ENCODE peak calls at places on chromosomes 16 and 17, in nine cellular contexts. One of them, this sample, is unnamed.
A peak's percentile ranks its signal among the peaks of the same experiment; 100 is the strongest.

GRCh38 chr16:81469710-81470481 is 25.3 kb downstream of the CMIP start:
- DNase-seq in AG04450: no peak
- DNase-seq in dermis microvascular lymphatic vessel endothelial cell: no peak
- DNase-seq in stimulated activated CD4-positive, alpha-beta T cell treated with anti-CD3 and anti-CD28 coated beads, Interleukin-1b, Interleukin-23, amount 100 ng/mL, for 1 hour: no peak
- DNase-seq in fibroblast of the aortic adventitia: no peak
- DNase-seq in GM13976: peak; percentile 79
- DNase-seq in DND-41: peak; percentile 82
- DNase-seq in GM23338: no peak
- DNase-seq in kidney tubule cell: no peak
- DNase-seq in this sample: no peak

GRCh38 chr16:66141885-66142284 is 224.6 kb upstream of the CDH5 start:
- DNase-seq in GM23338: no peak
- DNase-seq in dermis microvascular lymphatic vessel endothelial cell: no peak
- DNase-seq in DND-41: no peak
- DNase-seq in GM13976: no peak
- DNase-seq in stimulated activated CD4-positive, alpha-beta T cell treated with anti-CD3 and anti-CD28 coated beads, Interleukin-1b, Interleukin-23, amount 100 ng/mL, for 1 hour: no peak
- DNase-seq in AG04450: no peak
- DNase-seq in fibroblast of the aortic adventitia: no peak
- DNase-seq in kidney tubule cell: no peak
- DNase-seq in this sample: no peak

GRCh38 chr17:16398270-16399267 is 16.8 kb upstream of the TRPV2 start:
- DNase-seq in GM23338: no peak
- DNase-seq in fibroblast of the aortic adventitia: no peak
- DNase-seq in DND-41: no peak
- DNase-seq in dermis microvascular lymphatic vessel endothelial cell: no peak
- DNase-seq in GM13976: no peak
- DNase-seq in AG04450: no peak
- DNase-seq in stimulated activated CD4-positive, alpha-beta T cell treated with anti-CD3 and anti-CD28 coated beads, Interleukin-1b, Interleukin-23, amount 100 ng/mL, for 1 hour: no peak
- DNase-seq in kidney tubule cell: peak; percentile 38
- DNase-seq in this sample: no peak

GRCh38 chr16:50742521-50743150 is 750 bp downstream of the CYLD start:
- DNase-seq in DND-41: peak; percentile 27
- DNase-seq in fibroblast of the aortic adventitia: peak; percentile 29
- DNase-seq in GM13976: peak; percentile 64
- DNase-seq in kidney tubule cell: peak; percentile 73
- DNase-seq in dermis microvascular lymphatic vessel endothelial cell: no peak
- DNase-seq in AG04450: no peak
- DNase-seq in GM23338: peak; percentile 55
- DNase-seq in stimulated activated CD4-positive, alpha-beta T cell treated with anti-CD3 and anti-CD28 coated beads, Interleukin-1b, Interleukin-23, amount 100 ng/mL, for 1 hour: no peak
- DNase-seq in this sample: peak; percentile 25

GRCh38 chr17:78933959-78934568 is 8.9 kb upstream of the TIMP2 start:
- DNase-seq in AG04450: peak; percentile 99
- DNase-seq in GM23338: peak; percentile 65
- DNase-seq in kidney tubule cell: peak; percentile 95
- DNase-seq in stimulated activated CD4-positive, alpha-beta T cell treated with anti-CD3 and anti-CD28 coated beads, Interleukin-1b, Interleukin-23, amount 100 ng/mL, for 1 hour: no peak
- DNase-seq in fibroblast of the aortic adventitia: peak; percentile 99
- DNase-seq in GM13976: no peak
- DNase-seq in DND-41: no peak
- DNase-seq in dermis microvascular lymphatic vessel endothelial cell: peak; percentile 67
- DNase-seq in this sample: peak; percentile 44

GRCh38 chr16:88133507-88133843 is 182.2 kb downstream of the BANP start:
- DNase-seq in DND-41: no peak
- DNase-seq in GM23338: no peak
- DNase-seq in kidney tubule cell: no peak
- DNase-seq in dermis microvascular lymphatic vessel endothelial cell: no peak
- DNase-seq in GM13976: no peak
- DNase-seq in fibroblast of the aortic adventitia: no peak
- DNase-seq in stimulated activated CD4-positive, alpha-beta T cell treated with anti-CD3 and anti-CD28 coated beads, Interleukin-1b, Interleukin-23, amount 100 ng/mL, for 1 hour: no peak
- DNase-seq in AG04450: no peak
- DNase-seq in this sample: no peak

GRCh38 chr17:41932821-41933389 is 2.5 kb downstream of the ODAD4 start:
- DNase-seq in GM23338: no peak
- DNase-seq in AG04450: no peak
- DNase-seq in DND-41: no peak
- DNase-seq in stimulated activated CD4-positive, alpha-beta T cell treated with anti-CD3 and anti-CD28 coated beads, Interleukin-1b, Interleukin-23, amount 100 ng/mL, for 1 hour: no peak
- DNase-seq in kidney tubule cell: no peak
- DNase-seq in dermis microvascular lymphatic vessel endothelial cell: no peak
- DNase-seq in fibroblast of the aortic adventitia: no peak
- DNase-seq in GM13976: no peak
- DNase-seq in this sample: no peak

GRCh38 chr17:3712811-3713463 is 10.8 kb upstream of the HASPIN start:
- DNase-seq in GM23338: no peak
- DNase-seq in DND-41: peak; percentile 33
- DNase-seq in AG04450: no peak
- DNase-seq in stimulated activated CD4-positive, alpha-beta T cell treated with anti-CD3 and anti-CD28 coated beads, Interleukin-1b, Interleukin-23, amount 100 ng/mL, for 1 hour: no peak
- DNase-seq in kidney tubule cell: no peak
- DNase-seq in dermis microvascular lymphatic vessel endothelial cell: no peak
- DNase-seq in GM13976: no peak
- DNase-seq in fibroblast of the aortic adventitia: no peak
- DNase-seq in this sample: no peak

GRCh38 chr17:72430611-72431432 is 310.0 kb downstream of the SOX9 start:
- DNase-seq in DND-41: no peak
- DNase-seq in GM13976: peak; percentile 22
- DNase-seq in fibroblast of the aortic adventitia: no peak
- DNase-seq in GM23338: peak; percentile 67
- DNase-seq in AG04450: no peak
- DNase-seq in stimulated activated CD4-positive, alpha-beta T cell treated with anti-CD3 and anti-CD28 coated beads, Interleukin-1b, Interleukin-23, amount 100 ng/mL, for 1 hour: no peak
- DNase-seq in dermis microvascular lymphatic vessel endothelial cell: no peak
- DNase-seq in kidney tubule cell: no peak
- DNase-seq in this sample: peak; percentile 54

GRCh38 chr17:48625502-48626201 is 506 bp downstream of the HOXB9 start:
- DNase-seq in DND-41: no peak
- DNase-seq in dermis microvascular lymphatic vessel endothelial cell: no peak
- DNase-seq in GM23338: peak; percentile 66
- DNase-seq in stimulated activated CD4-positive, alpha-beta T cell treated with anti-CD3 and anti-CD28 coated beads, Interleukin-1b, Interleukin-23, amount 100 ng/mL, for 1 hour: no peak
- DNase-seq in kidney tubule cell: peak; percentile 72
- DNase-seq in AG04450: no peak
- DNase-seq in fibroblast of the aortic adventitia: no peak
- DNase-seq in GM13976: peak; percentile 79
- DNase-seq in this sample: peak; percentile 69

GRCh38 chr17:60604686-60605334 is 4.8 kb downstream of the PPM1D start:
- DNase-seq in fibroblast of the aortic adventitia: peak; percentile 75
- DNase-seq in stimulated activated CD4-positive, alpha-beta T cell treated with anti-CD3 and anti-CD28 coated beads, Interleukin-1b, Interleukin-23, amount 100 ng/mL, for 1 hour: no peak
- DNase-seq in kidney tubule cell: peak; percentile 94
- DNase-seq in AG04450: no peak
- DNase-seq in GM13976: no peak
- DNase-seq in DND-41: no peak
- DNase-seq in dermis microvascular lymphatic vessel endothelial cell: no peak
- DNase-seq in GM23338: no peak
- DNase-seq in this sample: no peak

GRCh38 chr16:6493555-6493954 is 839.1 kb upstream of the RBFOX1 start:
- DNase-seq in stimulated activated CD4-positive, alpha-beta T cell treated with anti-CD3 and anti-CD28 coated beads, Interleukin-1b, Interleukin-23, amount 100 ng/mL, for 1 hour: no peak
- DNase-seq in dermis microvascular lymphatic vessel endothelial cell: no peak
- DNase-seq in GM23338: no peak
- DNase-seq in DND-41: no peak
- DNase-seq in fibroblast of the aortic adventitia: no peak
- DNase-seq in kidney tubule cell: no peak
- DNase-seq in GM13976: no peak
- DNase-seq in AG04450: no peak
- DNase-seq in this sample: no peak

GRCh38 chr17:57697891-57698708 is 47.0 kb downstream of the CCDC182 start:
- DNase-seq in fibroblast of the aortic adventitia: no peak
- DNase-seq in kidney tubule cell: no peak
- DNase-seq in stimulated activated CD4-positive, alpha-beta T cell treated with anti-CD3 and anti-CD28 coated beads, Interleukin-1b, Interleukin-23, amount 100 ng/mL, for 1 hour: no peak
- DNase-seq in AG04450: no peak
- DNase-seq in DND-41: no peak
- DNase-seq in GM13976: no peak
- DNase-seq in dermis microvascular lymphatic vessel endothelial cell: no peak
- DNase-seq in GM23338: peak; percentile 20
- DNase-seq in this sample: no peak

GRCh38 chr17:49021095-49021767 is 24.0 kb downstream of the IGF2BP1 start:
- DNase-seq in GM13976: no peak
- DNase-seq in AG04450: no peak
- DNase-seq in GM23338: peak; percentile 49
- DNase-seq in DND-41: no peak
- DNase-seq in fibroblast of the aortic adventitia: no peak
- DNase-seq in stimulated activated CD4-positive, alpha-beta T cell treated with anti-CD3 and anti-CD28 coated beads, Interleukin-1b, Interleukin-23, amount 100 ng/mL, for 1 hour: no peak
- DNase-seq in kidney tubule cell: no peak
- DNase-seq in dermis microvascular lymphatic vessel endothelial cell: no peak
- DNase-seq in this sample: no peak

GRCh38 chr16:2386990-2387389 is 42.3 kb upstream of the CCNF start:
- DNase-seq in AG04450: no peak
- DNase-seq in GM23338: peak; percentile 90
- DNase-seq in dermis microvascular lymphatic vessel endothelial cell: no peak
- DNase-seq in stimulated activated CD4-positive, alpha-beta T cell treated with anti-CD3 and anti-CD28 coated beads, Interleukin-1b, Interleukin-23, amount 100 ng/mL, for 1 hour: no peak
- DNase-seq in DND-41: no peak
- DNase-seq in GM13976: no peak
- DNase-seq in kidney tubule cell: no peak
- DNase-seq in fibroblast of the aortic adventitia: no peak
- DNase-seq in this sample: peak; percentile 50

GRCh38 chr17:3843935-3844516 is 2.0 kb downstream of the NCBP3 start:
- DNase-seq in GM23338: peak; percentile 81
- DNase-seq in DND-41: peak; percentile 60
- DNase-seq in kidney tubule cell: peak; percentile 67
- DNase-seq in AG04450: no peak
- DNase-seq in GM13976: peak; percentile 65
- DNase-seq in fibroblast of the aortic adventitia: peak; percentile 34
- DNase-seq in stimulated activated CD4-positive, alpha-beta T cell treated with anti-CD3 and anti-CD28 coated beads, Interleukin-1b, Interleukin-23, amount 100 ng/mL, for 1 hour: peak; percentile 14
- DNase-seq in dermis microvascular lymphatic vessel endothelial cell: peak; percentile 35
- DNase-seq in this sample: peak; percentile 67

GRCh38 chr17:36463916-36464764 is 22.3 kb upstream of the ZNHIT3 start:
- DNase-seq in dermis microvascular lymphatic vessel endothelial cell: no peak
- DNase-seq in kidney tubule cell: peak; percentile 89
- DNase-seq in GM13976: peak; percentile 81
- DNase-seq in stimulated activated CD4-positive, alpha-beta T cell treated with anti-CD3 and anti-CD28 coated beads, Interleukin-1b, Interleukin-23, amount 100 ng/mL, for 1 hour: no peak
- DNase-seq in fibroblast of the aortic adventitia: peak; percentile 59
- DNase-seq in AG04450: no peak
- DNase-seq in GM23338: peak; percentile 97
- DNase-seq in DND-41: no peak
- DNase-seq in this sample: peak; percentile 94

GRCh38 chr16:81500833-81501521 is 56.4 kb downstream of the CMIP start:
- DNase-seq in DND-41: no peak
- DNase-seq in AG04450: no peak
- DNase-seq in fibroblast of the aortic adventitia: peak; percentile 64
- DNase-seq in GM13976: no peak
- DNase-seq in GM23338: no peak
- DNase-seq in kidney tubule cell: no peak
- DNase-seq in dermis microvascular lymphatic vessel endothelial cell: no peak
- DNase-seq in stimulated activated CD4-positive, alpha-beta T cell treated with anti-CD3 and anti-CD28 coated beads, Interleukin-1b, Interleukin-23, amount 100 ng/mL, for 1 hour: no peak
- DNase-seq in this sample: no peak

GRCh38 chr17:29557085-29557697 is 9.6 kb downstream of the ABHD15 start:
- DNase-seq in DND-41: no peak
- DNase-seq in stimulated activated CD4-positive, alpha-beta T cell treated with anti-CD3 and anti-CD28 coated beads, Interleukin-1b, Interleukin-23, amount 100 ng/mL, for 1 hour: no peak
- DNase-seq in GM23338: no peak
- DNase-seq in dermis microvascular lymphatic vessel endothelial cell: no peak
- DNase-seq in kidney tubule cell: peak; percentile 20
- DNase-seq in AG04450: no peak
- DNase-seq in GM13976: no peak
- DNase-seq in fibroblast of the aortic adventitia: peak; percentile 83
- DNase-seq in this sample: no peak

GRCh38 chr16:90032664-90033346 is 13.5 kb upstream of the DBNDD1 start:
- DNase-seq in DND-41: no peak
- DNase-seq in fibroblast of the aortic adventitia: peak; percentile 57
- DNase-seq in GM13976: no peak
- DNase-seq in GM23338: no peak
- DNase-seq in stimulated activated CD4-positive, alpha-beta T cell treated with anti-CD3 and anti-CD28 coated beads, Interleukin-1b, Interleukin-23, amount 100 ng/mL, for 1 hour: no peak
- DNase-seq in kidney tubule cell: no peak
- DNase-seq in dermis microvascular lymphatic vessel endothelial cell: no peak
- DNase-seq in AG04450: peak; percentile 18
- DNase-seq in this sample: no peak

GRCh38 chr16:14097182-14097951 is 26.2 kb downstream of the MRTFB start:
- DNase-seq in kidney tubule cell: peak; percentile 58
- DNase-seq in AG04450: no peak
- DNase-seq in stimulated activated CD4-positive, alpha-beta T cell treated with anti-CD3 and anti-CD28 coated beads, Interleukin-1b, Interleukin-23, amount 100 ng/mL, for 1 hour: no peak
- DNase-seq in dermis microvascular lymphatic vessel endothelial cell: no peak
- DNase-seq in fibroblast of the aortic adventitia: no peak
- DNase-seq in GM23338: no peak
- DNase-seq in DND-41: no peak
- DNase-seq in GM13976: no peak
- DNase-seq in this sample: no peak

GRCh38 chr17:22512997-22513538 is 820.7 kb downstream of the KCNJ18 start:
- DNase-seq in dermis microvascular lymphatic vessel endothelial cell: no peak
- DNase-seq in fibroblast of the aortic adventitia: no peak
- DNase-seq in stimulated activated CD4-positive, alpha-beta T cell treated with anti-CD3 and anti-CD28 coated beads, Interleukin-1b, Interleukin-23, amount 100 ng/mL, for 1 hour: no peak
- DNase-seq in GM23338: no peak
- DNase-seq in DND-41: no peak
- DNase-seq in GM13976: no peak
- DNase-seq in AG04450: no peak
- DNase-seq in kidney tubule cell: no peak
- DNase-seq in this sample: no peak

GRCh38 chr17:78111012-78111726 is 17.4 kb downstream of the TMC6 start:
- DNase-seq in dermis microvascular lymphatic vessel endothelial cell: no peak
- DNase-seq in stimulated activated CD4-positive, alpha-beta T cell treated with anti-CD3 and anti-CD28 coated beads, Interleukin-1b, Interleukin-23, amount 100 ng/mL, for 1 hour: no peak
- DNase-seq in AG04450: no peak
- DNase-seq in GM13976: no peak
- DNase-seq in GM23338: no peak
- DNase-seq in kidney tubule cell: no peak
- DNase-seq in DND-41: no peak
- DNase-seq in fibroblast of the aortic adventitia: no peak
- DNase-seq in this sample: no peak

GRCh38 chr16:21159281-21159951 is 942 bp downstream of the LDAF1 start:
- DNase-seq in stimulated activated CD4-positive, alpha-beta T cell treated with anti-CD3 and anti-CD28 coated beads, Interleukin-1b, Interleukin-23, amount 100 ng/mL, for 1 hour: no peak
- DNase-seq in GM23338: peak; percentile 89
- DNase-seq in DND-41: peak; percentile 10
- DNase-seq in fibroblast of the aortic adventitia: no peak
- DNase-seq in GM13976: peak; percentile 51
- DNase-seq in AG04450: no peak
- DNase-seq in kidney tubule cell: peak; percentile 32
- DNase-seq in dermis microvascular lymphatic vessel endothelial cell: no peak
- DNase-seq in this sample: peak; percentile 69

GRCh38 chr16:88878967-88879787 is 12.7 kb upstream of the PABPN1L start:
- DNase-seq in stimulated activated CD4-positive, alpha-beta T cell treated with anti-CD3 and anti-CD28 coated beads, Interleukin-1b, Interleukin-23, amount 100 ng/mL, for 1 hour: no peak
- DNase-seq in fibroblast of the aortic adventitia: no peak
- DNase-seq in DND-41: no peak
- DNase-seq in GM23338: no peak
- DNase-seq in dermis microvascular lymphatic vessel endothelial cell: no peak
- DNase-seq in kidney tubule cell: no peak
- DNase-seq in AG04450: no peak
- DNase-seq in GM13976: no peak
- DNase-seq in this sample: no peak

GRCh38 chr17:7851438-7852261 is 3.2 kb upstream of the TMEM88 start:
- DNase-seq in kidney tubule cell: peak; percentile 89
- DNase-seq in DND-41: peak; percentile 92
- DNase-seq in AG04450: no peak
- DNase-seq in GM13976: peak; percentile 93
- DNase-seq in fibroblast of the aortic adventitia: peak; percentile 83
- DNase-seq in dermis microvascular lymphatic vessel endothelial cell: peak; percentile 83
- DNase-seq in GM23338: peak; percentile 96
- DNase-seq in stimulated activated CD4-positive, alpha-beta T cell treated with anti-CD3 and anti-CD28 coated beads, Interleukin-1b, Interleukin-23, amount 100 ng/mL, for 1 hour: peak; percentile 89
- DNase-seq in this sample: peak; percentile 96

GRCh38 chr16:21628196-21628726 is 24.1 kb downstream of the IGSF6 start:
- DNase-seq in DND-41: no peak
- DNase-seq in AG04450: no peak
- DNase-seq in stimulated activated CD4-positive, alpha-beta T cell treated with anti-CD3 and anti-CD28 coated beads, Interleukin-1b, Interleukin-23, amount 100 ng/mL, for 1 hour: no peak
- DNase-seq in fibroblast of the aortic adventitia: no peak
- DNase-seq in dermis microvascular lymphatic vessel endothelial cell: no peak
- DNase-seq in kidney tubule cell: peak; percentile 60
- DNase-seq in GM23338: no peak
- DNase-seq in GM13976: no peak
- DNase-seq in this sample: no peak